ENCODE peak calls at places on chromosomes 5 and 9, in nine cellular contexts. C, M, V, K, S, D, J, A and X are unnamed samples.
A peak's percentile ranks its signal among the peaks of the same experiment; 100 is the strongest.

GRCh38 chr9:14813336-14814020 is 90.9 kb upstream of the CER1 start:
- DNase-seq in C (no peak), M (no peak), V (no peak), K (no peak), S (peak; percentile 33), D (no peak), J (peak; percentile 43), A (no peak), X (peak; percentile 4)

GRCh38 chr5:142323480-142324376 is 1.1 kb downstream of the SPRY4 start:
- DNase-seq in C (no peak), M (peak; percentile 49), V (no peak), K (no peak), S (peak; percentile 48), D (peak; percentile 48), J (no peak), A (no peak), X (no peak)

GRCh38 chr5:99644822-99645221 is 716.0 kb upstream of the CHD1 start:
- DNase-seq in C (no peak), M (no peak), V (no peak), K (no peak), S (no peak), D (no peak), J (no peak), A (no peak), X (no peak)

GRCh38 chr5:142426129-142426641 is 101.4 kb upstream of the SPRY4 start:
- DNase-seq in C (no peak), M (peak; percentile 63), V (no peak), K (no peak), S (peak; percentile 43), D (peak; percentile 63), J (peak; percentile 79), A (no peak), X (no peak)

GRCh38 chr9:73038613-73039012 is 85.8 kb upstream of the ALDH1A1 start:
- DNase-seq in C (no peak), M (peak; percentile 50), V (no peak), K (no peak), S (peak; percentile 29), D (no peak), J (no peak), A (no peak), X (no peak)

GRCh38 chr5:59744531-59744992 is 149.0 kb downstream of the PDE4D start:
- DNase-seq in C (no peak), M (no peak), V (no peak), K (no peak), S (peak; percentile 38), D (peak; percentile 25), J (peak; percentile 46), A (no peak), X (no peak)

GRCh38 chr5:145479271-145479670 is 355.9 kb downstream of the PRELID2 start:
- DNase-seq in C (no peak), M (no peak), V (no peak), K (no peak), S (peak; percentile 44), D (no peak), J (peak; percentile 39), A (no peak), X (no peak)

GRCh38 chr5:149618581-149619248 is 37.4 kb downstream of the ARHGEF37 start:
- DNase-seq in C (no peak), M (peak; percentile 83), V (peak; percentile 50), K (peak; percentile 36), S (peak; percentile 59), D (peak; percentile 72), J (peak; percentile 69), A (no peak), X (no peak)

GRCh38 chr5:135026645-135027317 is 7.2 kb downstream of the PITX1 start:
- DNase-seq in C (no peak), M (peak; percentile 60), V (no peak), K (no peak), S (no peak), D (no peak), J (no peak), A (no peak), X (no peak)

GRCh38 chr9:124774131-124774978 is 2.6 kb upstream of the OLFML2A start:
- DNase-seq in C (peak; percentile 71), M (peak; percentile 97), V (peak; percentile 50), K (peak; percentile 74), S (peak; percentile 65), D (peak; percentile 73), J (peak; percentile 73), A (peak; percentile 73), X (no peak)

DNA sequence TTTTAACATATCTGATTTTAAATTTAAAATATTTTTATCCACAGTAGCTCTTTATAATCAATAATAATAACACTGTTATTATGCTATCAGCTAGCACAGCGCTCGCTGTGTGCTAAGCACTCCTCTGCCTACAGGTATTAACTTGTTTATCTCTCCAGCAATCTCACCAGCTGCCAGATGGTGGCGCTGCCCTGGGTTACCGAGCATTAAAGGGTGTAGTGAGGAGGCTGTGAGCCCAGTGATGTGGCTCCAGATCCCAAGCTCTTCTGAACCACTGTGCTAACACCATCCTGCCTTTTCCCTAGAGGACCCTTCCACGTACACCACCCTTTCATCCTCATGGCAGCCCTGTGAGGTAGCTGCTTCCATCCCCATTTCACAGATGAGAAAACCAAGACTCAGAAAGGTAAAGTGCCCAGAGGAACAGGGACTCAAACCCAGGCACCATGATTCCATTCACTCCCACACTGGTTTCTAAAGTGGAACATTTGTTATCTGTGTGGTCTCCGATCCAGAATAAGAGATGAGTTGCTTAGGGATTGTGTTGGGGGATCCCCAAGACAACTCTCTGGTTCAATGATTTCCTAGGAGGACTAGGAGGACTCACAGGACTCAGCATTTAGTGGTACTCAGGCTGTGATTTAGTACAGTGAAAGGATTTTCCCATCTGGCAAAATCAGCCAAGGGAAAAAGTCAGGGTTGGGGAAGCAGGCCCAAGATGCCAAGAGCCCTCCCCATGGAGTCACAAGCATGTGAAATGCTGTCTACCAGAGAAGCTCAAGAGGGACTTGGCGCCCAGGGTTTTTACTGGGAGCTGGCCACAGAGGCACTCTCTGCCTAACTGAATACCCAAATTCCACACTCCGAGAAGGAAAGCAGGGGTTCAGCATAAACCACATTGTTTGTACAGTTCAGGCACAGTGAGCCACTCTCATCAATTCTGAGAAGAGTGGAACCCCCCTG is 7.0 kb downstream of the IGFBPL1 start:
- DNase-seq in C (no peak), M (peak; percentile 95), V (no peak), K (no peak), S (no peak), D (no peak), J (no peak), A (no peak), X (no peak)
- TF ChIP-seq CTCF in C (no peak), M (peak; percentile 91), V (peak; percentile 75), K (no peak), S (peak; percentile 48), D (peak; percentile 35), J (peak; percentile 74), A (no peak), X (peak; percentile 39)

DNA sequence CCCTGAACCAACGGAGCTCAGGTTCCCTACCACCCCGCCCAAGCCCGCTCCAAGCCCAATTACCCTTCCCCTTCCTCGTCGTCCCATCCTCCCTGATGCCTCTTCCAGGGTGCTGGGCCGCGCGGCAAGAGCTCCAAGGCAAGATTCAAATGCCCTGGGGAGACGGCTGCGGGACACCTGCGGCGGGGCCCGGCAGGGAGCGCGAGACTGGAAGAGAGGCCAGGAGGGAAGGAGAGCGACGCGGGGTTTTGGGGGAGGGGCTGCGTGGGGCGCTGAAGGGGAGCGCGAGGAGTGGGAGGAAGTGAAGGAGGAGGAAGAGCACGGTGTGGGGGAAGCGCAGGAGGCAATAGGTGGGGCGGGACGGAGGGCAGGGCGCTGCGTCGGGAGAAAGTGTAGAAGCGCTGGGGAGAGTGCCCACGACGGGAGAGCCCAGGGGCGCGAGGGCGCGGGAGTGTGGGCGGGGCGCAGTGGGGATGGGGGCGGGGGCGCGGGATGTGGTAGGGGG is 975 bp upstream of the NXNL2 start:
- DNase-seq in C (no peak), M (peak; percentile 86), V (no peak), K (no peak), S (peak; percentile 74), D (peak; percentile 57), J (no peak), A (no peak), X (no peak)
- H3K4me3 ChIP-seq in C (no peak overlapping the region), M (peak overlapping the region; percentile 73), V (no peak overlapping the region), K (peak overlapping the region; percentile 31), S (peak overlapping the region; percentile 84), D (peak overlapping the region; percentile 95), J (peak overlapping the region; percentile 61), A (peak overlapping the region; percentile 38), X (peak overlapping the region; percentile 71)

GRCh38 chr9:120393386-120394057 is 186.4 kb downstream of the CDK5RAP2 start:
- DNase-seq in C (no peak), M (no peak), V (no peak), K (no peak), S (peak; percentile 56), D (peak; percentile 49), J (no peak), A (no peak), X (no peak)
- TF ChIP-seq CTCF in C (no peak), M (no peak), V (no peak), K (no peak), S (no peak), D (peak; percentile 15), J (peak; percentile 16), A (no peak), X (no peak)

GRCh38 chr9:87792831-87793288 is 66.9 kb downstream of the CTSL start:
- DNase-seq in C (no peak), M (peak; percentile 79), V (peak; percentile 81), K (no peak), S (peak; percentile 68), D (peak; percentile 43), J (peak; percentile 65), A (no peak), X (no peak)

GRCh38 chr9:87798276-87798833 is 72.4 kb downstream of the CTSL start:
- DNase-seq in C (no peak), M (no peak), V (no peak), K (no peak), S (no peak), D (no peak), J (no peak), A (no peak), X (no peak)

GRCh38 chr9:87796232-87796631 is 70.3 kb downstream of the CTSL start:
- DNase-seq in C (no peak), M (no peak), V (no peak), K (no peak), S (no peak), D (no peak), J (no peak), A (no peak), X (no peak)

GRCh38 chr9:87795178-87795577 is 69.3 kb downstream of the CTSL start:
- DNase-seq in C (no peak), M (no peak), V (no peak), K (no peak), S (no peak), D (no peak), J (no peak), A (no peak), X (no peak)

GRCh38 chr9:87793292-87793691 is 67.4 kb downstream of the CTSL start:
- DNase-seq in C (no peak), M (no peak), V (no peak), K (no peak), S (peak; percentile 90), D (peak; percentile 87), J (peak; percentile 44), A (no peak), X (peak; percentile 58)
- H3K4me3 ChIP-seq in C (no peak overlapping the region), M (no peak overlapping the region), V (no peak overlapping the region), K (no peak overlapping the region), S (no peak overlapping the region), D (no peak overlapping the region), J (no peak overlapping the region), A (no peak overlapping the region), X (no peak overlapping the region)